ENCODE peak calls at places on chromosomes 5 and 9, in seven cellular contexts. U is CD8-positive, alpha-beta T cell; M is psoas muscle; E is tibial artery; Q is left ventricle myocardium inferior; D is hepatocyte; Y is H1. F is an unnamed sample.

GRCh38 chr5:90802695-90803317 is 244.2 kb downstream of the ADGRV1 start:
- DNase-seq in U (no peak), M (no peak), E (no peak), Q (no peak), D (peak; percentile 71), Y (no peak), F (peak; percentile 39)

GRCh38 chr9:4596165-4596922 is 65.8 kb upstream of the PLPP6 start:
- DNase-seq in U (peak; percentile 45), M (no peak), E (no peak), Q (no peak), D (no peak), Y (no peak), F (no peak)

GRCh38 chr5:28947865-28948264 is 1909.5 kb upstream of the CDH9 start:
- DNase-seq in U (no peak), M (no peak), E (no peak), Q (no peak), D (no peak), Y (no peak), F (no peak)

GRCh38 chr5:116492016-116492623 is 82.5 kb downstream of the SEMA6A start:
- DNase-seq in U (peak; percentile 5), M (no peak), E (no peak), Q (no peak), D (no peak), Y (no peak), F (no peak)

GRCh38 chr9:108885643-108886348 is 23.7 kb downstream of the ACTL7A start:
- DNase-seq in U (peak; percentile 7), M (no peak), E (no peak), Q (no peak), D (peak; percentile 92), Y (no peak), F (no peak)

GRCh38 chr9:110059461-110059860 is 148.5 kb downstream of the C9orf152 start:
- DNase-seq in U (no peak), M (no peak), E (no peak), Q (no peak), D (no peak), Y (no peak), F (no peak)

GRCh38 chr5:9712506-9713285 is 82.5 kb upstream of the TAS2R1 start:
- DNase-seq in U (no peak), M (no peak), E (no peak), Q (no peak), D (peak; percentile 63), Y (no peak), F (peak; percentile 7)

GRCh38 chr5:177994561-177995190 is 1.4 kb downstream of the PROP1 start:
- DNase-seq in U (no peak), M (no peak), E (no peak), Q (no peak), D (no peak), Y (no peak), F (no peak)

GRCh38 chr5:141001466-141001853 is 35.2 kb downstream of the PCDHAC2 start:
- DNase-seq in U (no peak), M (no peak), E (no peak), Q (no peak), D (peak; percentile 72), Y (peak; percentile 58), F (no peak)

GRCh38 chr5:129096382-129096991 is 1.9 kb downstream of the ISOC1 start:
- DNase-seq in U (no peak), M (no peak), E (no peak), Q (no peak), D (no peak), Y (no peak), F (no peak)

GRCh38 chr5:138884554-138884953 is 9.4 kb upstream of the LRRTM2 start:
- DNase-seq in U (no peak), M (no peak), E (no peak), Q (no peak), D (no peak), Y (no peak), F (no peak)

GRCh38 chr5:179793470-179794139 is at the start of gene LTC4S:
- DNase-seq in U (peak; percentile 62), M (peak; percentile 80), E (peak; percentile 91), Q (peak; percentile 85), D (no peak), Y (no peak), F (no peak)

GRCh38 chr5:170070556-170071412 is 34.9 kb upstream of the FOXI1 start:
- DNase-seq in U (peak; percentile 7), M (no peak), E (no peak), Q (peak; percentile 31), D (peak; percentile 72), Y (peak; percentile 90), F (no peak)

GRCh38 chr5:13859285-13859684 is 85.2 kb downstream of the DNAH5 start:
- DNase-seq in U (no peak), M (no peak), E (no peak), Q (no peak), D (no peak), Y (no peak), F (no peak)

GRCh38 chr9:10045598-10045997 is 567.2 kb downstream of the PTPRD start:
- DNase-seq in U (no peak), M (no peak), E (no peak), Q (no peak), D (peak; percentile 12), Y (no peak), F (peak; percentile 4)

GRCh38 chr5:34838785-34839714 is at the start of gene TTC23L:
- DNase-seq in U (peak; percentile 91), M (peak; percentile 84), E (peak; percentile 83), Q (peak; percentile 86), D (peak; percentile 94), Y (peak; percentile 93), F (peak; percentile 93)

GRCh38 chr5:88761269-88761880 is 121.6 kb downstream of the MEF2C start:
- DNase-seq in U (no peak), M (no peak), E (no peak), Q (no peak), D (no peak), Y (no peak), F (no peak)

GRCh38 chr5:64838803-64839202 is 70.1 kb downstream of the CWC27 start:
- DNase-seq in U (no peak), M (no peak), E (no peak), Q (no peak), D (no peak), Y (no peak), F (no peak)

DNA sequence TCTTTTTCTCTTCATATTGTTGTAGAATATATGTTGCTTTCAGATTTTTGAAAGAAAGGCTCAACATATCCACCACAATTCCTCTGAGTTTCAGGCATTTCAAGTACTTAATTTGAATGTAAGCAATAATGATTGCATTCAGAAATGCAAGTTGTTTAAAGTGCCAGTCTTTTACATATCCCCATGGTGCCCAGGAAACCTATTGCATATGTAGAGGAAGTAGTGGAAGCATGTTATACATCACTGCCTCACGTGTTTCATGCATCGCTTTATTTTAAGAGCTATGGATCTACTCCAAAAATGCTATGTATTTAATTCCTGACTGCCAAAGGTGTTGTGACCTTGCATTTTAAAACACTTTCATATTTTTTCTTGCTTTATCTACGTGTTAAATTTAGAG is 28.1 kb downstream of the CPEB4 start:
- DNase-seq in U (no peak), M (no peak), E (no peak), Q (no peak), D (no peak), Y (no peak), F (no peak)
- H3K4me3 ChIP-seq in U (no peak overlapping the region), M (peak overlapping the region; percentile 71), E (no peak overlapping the region), Q (peak overlapping the region; percentile 61), D (no peak overlapping the region), Y (no peak overlapping the region), F (no peak overlapping the region)

GRCh38 chr9:99822096-99822595 is 461 bp downstream of the NR4A3 start:
- DNase-seq in U (no peak), M (no peak), E (peak; percentile 28), Q (no peak), D (no peak), Y (peak; percentile 72), F (no peak)

GRCh38 chr9:99819484-99820329 is 2.0 kb upstream of the NR4A3 start:
- DNase-seq in U (peak; percentile 96), M (peak; percentile 96), E (peak; percentile 94), Q (peak; percentile 94), D (peak; percentile 96), Y (peak; percentile 95), F (peak; percentile 44)

GRCh38 chr9:99820330-99821186 is 1.1 kb upstream of the NR4A3 start:
- DNase-seq in U (peak; percentile 57), M (peak; percentile 73), E (peak; percentile 88), Q (peak; percentile 48), D (peak; percentile 73), Y (no peak), F (no peak)

GRCh38 chr9:99822596-99823391 is 1.1 kb downstream of the NR4A3 start:
- DNase-seq in U (peak; percentile 62), M (peak; percentile 34), E (peak; percentile 34), Q (peak; percentile 32), D (peak; percentile 59), Y (peak; percentile 84), F (no peak)

GRCh38 chr9:99821187-99822095 is at the start of gene NR4A3:
- DNase-seq in U (peak; percentile 92), M (peak; percentile 94), E (peak; percentile 93), Q (peak; percentile 94), D (peak; percentile 96), Y (peak; percentile 85), F (peak; percentile 91)
- TF ChIP-seq CTCF in U (peak; percentile 27), M (peak; percentile 36), E (peak; percentile 43), Q (peak; percentile 57), D (no peak), Y (no peak), F (peak; percentile 25)

DNA sequence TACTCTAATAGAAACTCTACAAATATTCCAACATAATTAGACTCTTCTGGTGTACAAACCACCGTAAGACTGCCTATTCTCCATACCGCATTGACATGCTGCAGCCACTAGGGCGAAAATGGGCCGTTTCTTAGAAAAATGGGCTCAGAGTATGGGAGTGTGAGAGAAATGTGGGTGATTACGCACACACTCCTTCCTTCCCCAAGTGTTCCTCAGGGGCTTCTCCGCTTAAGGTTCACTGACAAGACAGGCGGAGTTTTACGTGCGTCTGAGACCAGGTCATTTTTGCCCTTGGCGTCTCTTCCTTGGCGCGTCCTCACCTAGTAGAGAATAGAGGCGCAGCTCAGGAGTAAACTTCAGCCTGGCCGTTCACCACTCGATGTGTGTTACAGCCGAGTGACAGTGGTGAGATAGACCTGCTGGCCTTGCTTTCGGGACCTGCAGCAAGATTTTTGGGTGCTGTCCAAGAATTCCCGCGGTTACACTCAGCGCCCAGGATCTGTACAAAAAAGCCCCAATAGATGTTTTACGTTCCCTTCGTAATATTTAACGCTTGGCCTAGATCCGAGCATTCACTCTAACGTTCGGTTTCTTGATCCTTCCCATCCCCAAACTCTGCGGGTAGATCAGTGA is 1.8 kb upstream of the NTRK2 start:
- DNase-seq in U (no peak), M (no peak), E (no peak), Q (peak; percentile 21), D (peak; percentile 14), Y (peak; percentile 54), F (no peak)
- H3K4me3 ChIP-seq in U (no peak overlapping the region), M (peak overlapping the region; percentile 61), E (peak overlapping the region; percentile 64), Q (peak overlapping the region; percentile 69), D (peak overlapping the region; percentile 18), Y (peak overlapping the region; percentile 25), F (peak overlapping the region; percentile 46)

DNA sequence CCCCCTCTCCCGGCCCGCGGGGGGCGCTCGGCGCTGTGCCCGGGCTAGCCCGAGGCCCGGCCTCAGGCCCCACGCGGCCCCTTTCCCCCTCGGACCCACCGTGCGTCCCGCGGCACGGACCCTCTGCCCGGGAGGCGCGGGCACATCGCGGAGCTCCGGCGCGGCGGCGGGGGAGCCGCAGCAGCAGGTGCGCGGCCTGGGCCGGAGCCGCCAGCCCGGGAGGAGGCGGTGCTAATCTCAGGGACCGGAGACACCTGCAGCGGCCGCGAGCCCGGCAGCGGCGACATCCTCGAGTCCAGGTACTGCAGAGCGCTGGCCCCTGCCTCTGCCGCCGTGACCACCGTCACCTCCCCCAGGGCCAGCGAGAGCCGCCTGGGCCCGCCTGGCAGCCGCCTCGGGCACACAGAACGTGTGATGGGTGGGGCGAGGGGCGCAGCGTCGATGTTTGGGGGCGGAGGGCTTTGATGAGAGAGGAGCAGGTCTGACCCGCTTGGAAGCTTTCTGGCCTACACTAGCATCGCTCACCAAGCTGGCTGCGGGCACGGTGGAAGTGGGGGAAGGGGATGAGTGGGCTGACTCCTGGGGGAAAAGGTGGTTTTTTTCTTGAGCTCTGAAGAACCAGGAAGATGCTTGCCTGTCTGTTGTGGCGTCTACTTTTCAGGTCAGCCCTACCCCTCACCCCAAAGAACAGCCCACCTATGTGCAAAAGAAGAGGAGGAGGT is 524 bp downstream of the CYFIP2 start:
- DNase-seq in U (peak; percentile 59), M (no peak), E (no peak), Q (no peak), D (peak; percentile 73), Y (peak; percentile 78), F (no peak)
- TF ChIP-seq CTCF in U (no peak), M (no peak), E (no peak), Q (no peak), D (no peak), Y (no peak), F (no peak)